ENCODE peak calls at places on chromosome 2, in seven cellular contexts. Z is lower lobe of right lung, A is A673, H is MM.1S, C is breast epithelium, K is ovary, V is ascending aorta. W is an unnamed sample. For H3K4me1, the result is how much of the 10 kb centered on the place peaks cover.

GRCh38 chr2:50769416-50769815 is 262.5 kb downstream of the NRXN1 start:
- DNase-seq in Z (no peak), A (no peak), H (no peak), C (no peak), K (no peak), V (no peak), W (no peak)

GRCh38 chr2:182144780-182145170 is 159.1 kb downstream of the PPP1R1C start:
- DNase-seq in Z (no peak), A (peak), H (no peak), C (no peak), K (no peak), V (no peak), W (no peak)

GRCh38 chr2:9053534-9053931 is 50.0 kb upstream of the MBOAT2 start:
- DNase-seq in Z (no peak), A (no peak), H (no peak), C (no peak), K (no peak), V (no peak), W (no peak)

GRCh38 chr2:220437938-220438337 is 810.5 kb downstream of the SLC4A3 start:
- DNase-seq in Z (no peak), A (no peak), H (no peak), C (no peak), K (no peak), V (no peak), W (no peak)

GRCh38 chr2:32192418-32192817 is 26.8 kb downstream of the SLC30A6 start:
- DNase-seq in Z (no peak), A (no peak), H (no peak), C (no peak), K (no peak), V (no peak), W (no peak)

GRCh38 chr2:217723981-217724380 is 278.8 kb downstream of the TNS1 start:
- DNase-seq in Z (no peak), A (no peak), H (no peak), C (no peak), K (no peak), V (no peak), W (no peak)

GRCh38 chr2:167264380-167264779 is 376.1 kb downstream of the XIRP2 start:
- DNase-seq in Z (no peak), A (peak), H (peak), C (no peak), K (no peak), V (no peak), W (no peak)

GRCh38 chr2:74333175-74333574 is 10.0 kb downstream of the SLC4A5 start:
- DNase-seq in Z (no peak), A (peak), H (peak), C (no peak), K (no peak), V (no peak), W (peak)

GRCh38 chr2:156800065-156800556 is 363.9 kb downstream of the GPD2 start:
- DNase-seq in Z (no peak), A (no peak), H (no peak), C (no peak), K (no peak), V (no peak), W (no peak)

GRCh38 chr2:109410021-109410815 is 203.5 kb downstream of the SEPTIN10 start:
- DNase-seq in Z (no peak), A (no peak), H (no peak), C (no peak), K (no peak), V (peak), W (no peak)

GRCh38 chr2:231781798-231782726 is 980 bp upstream of the PDE6D start:
- DNase-seq in Z (no peak), A (peak), H (peak), C (no peak), K (no peak), V (no peak), W (no peak)

GRCh38 chr2:170461875-170462274 is 253.3 kb upstream of the SP5 start:
- DNase-seq in Z (no peak), A (no peak), H (no peak), C (no peak), K (no peak), V (no peak), W (no peak)

GRCh38 chr2:171158790-171159325 is 1.8 kb downstream of the TLK1 start:
- DNase-seq in Z (no peak), A (peak), H (no peak), C (no peak), K (no peak), V (no peak), W (no peak)

GRCh38 chr2:73268831-73269685 is 15.2 kb downstream of the FBXO41 start:
- DNase-seq in Z (no peak), A (no peak), H (peak), C (no peak), K (no peak), V (no peak), W (peak)

GRCh38 chr2:39512941-39513340 is 75.9 kb upstream of the MAP4K3 start:
- DNase-seq in Z (no peak), A (no peak), H (peak), C (no peak), K (no peak), V (no peak), W (no peak)

GRCh38 chr2:159853101-159853500 is 55.1 kb upstream of the CD302 start:
- DNase-seq in Z (no peak), A (no peak), H (no peak), C (no peak), K (no peak), V (no peak), W (no peak)

GRCh38 chr2:56688661-56689060 is 504.9 kb downstream of the CCDC85A start:
- DNase-seq in Z (no peak), A (no peak), H (no peak), C (no peak), K (no peak), V (no peak), W (no peak)

GRCh38 chr2:63444565-63445288 is 143.6 kb downstream of the WDPCP start:
- DNase-seq in Z (no peak), A (no peak), H (peak), C (no peak), K (no peak), V (no peak), W (no peak)

GRCh38 chr2:35790292-35790691 is 565.3 kb upstream of the CRIM1 start:
- DNase-seq in Z (no peak), A (no peak), H (no peak), C (no peak), K (no peak), V (no peak), W (no peak)

GRCh38 chr2:158730621-158730905 is 64.6 kb upstream of the DAPL1 start:
- DNase-seq in Z (no peak), A (no peak), H (no peak), C (no peak), K (no peak), V (no peak), W (no peak)

GRCh38 chr2:25041307-25041927 is 459 bp upstream of the EFR3B start:
- DNase-seq in Z (peak), A (peak), H (peak), C (peak), K (peak), V (peak), W (peak)

GRCh38 chr2:231664727-231665126 is 43.6 kb upstream of the PTMA start:
- DNase-seq in Z (no peak), A (no peak), H (no peak), C (no peak), K (no peak), V (no peak), W (no peak)

GRCh38 chr2:201130524-201131186 is 14.7 kb downstream of the CFLAR start:
- DNase-seq in Z (no peak), A (no peak), H (no peak), C (no peak), K (no peak), V (no peak), W (no peak)

GRCh38 chr2:99605036-99605435 is 115.2 kb upstream of the REV1 start:
- DNase-seq in Z (no peak), A (no peak), H (no peak), C (no peak), K (no peak), V (no peak), W (no peak)

GRCh38 chr2:26752636-26753035 is 11.4 kb upstream of the SLC35F6 start:
- DNase-seq in Z (no peak), A (peak), H (no peak), C (no peak), K (no peak), V (no peak), W (no peak)

GRCh38 chr2:201208563-201209252 is 25.8 kb downstream of the CASP10 start:
- DNase-seq in Z (peak), A (no peak), H (no peak), C (no peak), K (no peak), V (peak), W (no peak)

GRCh38 chr2:40129725-40130124 is 322.2 kb downstream of the SLC8A1 start:
- DNase-seq in Z (no peak), A (no peak), H (no peak), C (no peak), K (no peak), V (no peak), W (no peak)

GRCh38 chr2:157367704-157368103 is 42.1 kb upstream of the ERMN start:
- DNase-seq in Z (no peak), A (no peak), H (no peak), C (no peak), K (no peak), V (no peak), W (no peak)

GRCh38 chr2:190880374-190881073 is at the start of gene GLS:
- DNase-seq in Z (peak), A (peak), H (peak), C (peak), K (peak), V (peak), W (peak)
- H3K27ac ChIP-seq in Z (peak), A (peak), H (peak), C (peak), K (peak), V (peak), W (peak)

GRCh38 chr2:161113693-161114417 is 46.4 kb upstream of the TANK start:
- DNase-seq in Z (no peak), A (no peak), H (no peak), C (no peak), K (no peak), V (no peak), W (no peak)
- H3K4me1 ChIP-seq in Z (under half), A (under half), H (under half), C (under half), K (under half), V (under half), W (under half)

GRCh38 chr2:215901796-215902195 is 111.6 kb downstream of the MREG start:
- DNase-seq in Z (no peak), A (no peak), H (no peak), C (no peak), K (no peak), V (no peak), W (no peak)

GRCh38 chr2:215900865-215901264 is 112.5 kb downstream of the MREG start:
- DNase-seq in Z (no peak), A (no peak), H (peak), C (no peak), K (no peak), V (no peak), W (no peak)

GRCh38 chr2:215900203-215900611 is 113.1 kb downstream of the MREG start:
- DNase-seq in Z (peak), A (no peak), H (no peak), C (peak), K (no peak), V (peak), W (no peak)

GRCh38 chr2:215898363-215898762 is 115.0 kb downstream of the MREG start:
- DNase-seq in Z (no peak), A (no peak), H (no peak), C (no peak), K (no peak), V (no peak), W (no peak)

GRCh38 chr2:215899111-215900074 is 114.0 kb downstream of the MREG start:
- DNase-seq in Z (no peak), A (peak), H (no peak), C (no peak), K (no peak), V (no peak), W (no peak)
- H3K4me3 ChIP-seq in Z (no peak), A (no peak), H (no peak), C (no peak), K (no peak), V (no peak), W (no peak)

DNA sequence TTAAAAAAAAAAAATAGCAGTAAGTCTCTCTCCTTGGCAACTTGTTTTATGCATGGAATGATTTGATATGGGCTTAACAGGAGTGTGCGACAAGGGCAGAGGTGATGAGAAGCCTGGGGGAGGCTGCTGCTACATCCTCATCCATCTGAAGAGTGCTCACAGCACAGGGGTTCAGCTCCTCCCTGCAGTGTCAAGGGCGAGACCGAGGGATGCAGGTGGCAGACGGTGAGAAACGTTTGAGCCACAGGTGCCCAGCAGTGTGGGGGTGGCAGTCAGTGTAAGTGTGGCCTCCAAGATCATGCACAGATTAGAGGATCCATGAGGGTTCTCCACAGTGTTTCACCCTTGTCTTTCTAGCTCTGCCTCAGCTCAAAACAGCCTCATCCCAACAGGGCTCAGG is 324.4 kb upstream of the MYT1L start:
- DNase-seq in Z (no peak), A (no peak), H (no peak), C (no peak), K (no peak), V (no peak), W (no peak)
- H3K27ac ChIP-seq in Z (no peak), A (no peak), H (no peak), C (no peak), K (no peak), V (no peak), W (no peak)